ENCODE peak calls at places on chromosomes 13 and 19, in six cellular contexts. B is breast epithelium, E is uterus, G is mucosa of descending colon, I is fibroblast of lung, O is kidney epithelial cell. L is an unnamed sample.
A peak's percentile ranks its signal among the peaks of the same experiment; 100 is the strongest.

GRCh38 chr19:29478578-29479565 is 46.9 kb upstream of the VSTM2B start:
- DNase-seq in B (no peak), E (no peak), G (peak; percentile 31), I (no peak), O (no peak), L (no peak)

GRCh38 chr19:35207391-35207871 is 21.1 kb downstream of the FAM187B start:
- DNase-seq in B (no peak), E (no peak), G (no peak), I (no peak), O (no peak), L (no peak)

GRCh38 chr13:67070306-67070705 is 159.8 kb downstream of the PCDH9 start:
- DNase-seq in B (no peak), E (no peak), G (no peak), I (no peak), O (no peak), L (no peak)

GRCh38 chr19:42495663-42496062 is 32.6 kb downstream of the CEACAM1 start:
- DNase-seq in B (no peak), E (no peak), G (no peak), I (no peak), O (no peak), L (no peak)

GRCh38 chr13:23212621-23213020 is 31.8 kb downstream of the SGCG start:
- DNase-seq in B (no peak), E (no peak), G (no peak), I (peak; percentile 27), O (no peak), L (no peak)

GRCh38 chr19:19627716-19628498 is at the start of gene LPAR2:
- DNase-seq in B (peak; percentile 66), E (no peak), G (peak; percentile 87), I (no peak), O (no peak), L (no peak)

GRCh38 chr13:33087091-33087490 is 70.9 kb downstream of the KL start:
- DNase-seq in B (no peak), E (no peak), G (no peak), I (peak; percentile 15), O (no peak), L (no peak)

GRCh38 chr13:75485286-75486062 is 3.5 kb upstream of the TBC1D4 start:
- DNase-seq in B (no peak), E (no peak), G (no peak), I (no peak), O (no peak), L (no peak)

GRCh38 chr19:48108997-48109782 is 1.4 kb downstream of the PLA2G4C start:
- DNase-seq in B (no peak), E (no peak), G (no peak), I (no peak), O (no peak), L (no peak)

GRCh38 chr13:20353973-20354372 is 121.9 kb upstream of the GJB6 start:
- DNase-seq in B (no peak), E (no peak), G (no peak), I (peak; percentile 58), O (no peak), L (no peak)

GRCh38 chr13:95457294-95457693 is 95.2 kb upstream of the CLDN10 start:
- DNase-seq in B (no peak), E (no peak), G (no peak), I (no peak), O (no peak), L (no peak)

GRCh38 chr19:33879818-33880575 is 83.3 kb downstream of the KCTD15 start:
- DNase-seq in B (peak; percentile 51), E (no peak), G (no peak), I (no peak), O (no peak), L (no peak)

GRCh38 chr19:6023085-6023682 is 45.2 kb upstream of the RANBP3 start:
- DNase-seq in B (no peak), E (no peak), G (peak; percentile 24), I (peak; percentile 33), O (peak; percentile 35), L (no peak)

GRCh38 chr13:20001351-20001750 is 42.8 kb downstream of the ZMYM2 start:
- DNase-seq in B (no peak), E (no peak), G (no peak), I (peak; percentile 29), O (no peak), L (no peak)

GRCh38 chr13:19185865-19186645 is 4.4 kb upstream of the TUBA3C start:
- DNase-seq in B (no peak), E (no peak), G (no peak), I (no peak), O (no peak), L (no peak)

GRCh38 chr19:31392514-31392913 is 43.3 kb upstream of the TSHZ3 start:
- DNase-seq in B (no peak), E (no peak), G (no peak), I (peak; percentile 66), O (no peak), L (no peak)

GRCh38 chr19:56290104-56290503 is 17.6 kb downstream of the EDDM13 start:
- DNase-seq in B (no peak), E (no peak), G (no peak), I (no peak), O (no peak), L (no peak)

GRCh38 chr13:31476266-31476665 is 263.1 kb upstream of the RXFP2 start:
- DNase-seq in B (no peak), E (no peak), G (no peak), I (peak; percentile 79), O (no peak), L (no peak)

GRCh38 chr19:28341810-28342350 is 871.1 kb downstream of the UQCRFS1 start:
- DNase-seq in B (no peak), E (no peak), G (no peak), I (no peak), O (no peak), L (no peak)

GRCh38 chr19:42250249-42250665 is 4.7 kb downstream of the ERF start:
- DNase-seq in B (no peak), E (peak; percentile 24), G (no peak), I (no peak), O (no peak), L (no peak)

GRCh38 chr19:6225232-6225635 is 54.5 kb downstream of the MLLT1 start:
- DNase-seq in B (no peak), E (no peak), G (peak; percentile 37), I (no peak), O (no peak), L (no peak)

GRCh38 chr13:42364613-42365000 is 92.7 kb downstream of the AKAP11 start:
- DNase-seq in B (no peak), E (no peak), G (no peak), I (no peak), O (no peak), L (no peak)

GRCh38 chr19:17842663-17843313 is 5.0 kb downstream of the JAK3 start:
- DNase-seq in B (no peak), E (no peak), G (no peak), I (no peak), O (no peak), L (no peak)

GRCh38 chr13:51262501-51263211 is 40.5 kb downstream of the FAM124A start:
- DNase-seq in B (no peak), E (no peak), G (no peak), I (no peak), O (no peak), L (no peak)
- TF ChIP-seq CTCF in B (no peak), E (no peak), G (no peak), I (no peak), O (no peak), L (no peak)

DNA sequence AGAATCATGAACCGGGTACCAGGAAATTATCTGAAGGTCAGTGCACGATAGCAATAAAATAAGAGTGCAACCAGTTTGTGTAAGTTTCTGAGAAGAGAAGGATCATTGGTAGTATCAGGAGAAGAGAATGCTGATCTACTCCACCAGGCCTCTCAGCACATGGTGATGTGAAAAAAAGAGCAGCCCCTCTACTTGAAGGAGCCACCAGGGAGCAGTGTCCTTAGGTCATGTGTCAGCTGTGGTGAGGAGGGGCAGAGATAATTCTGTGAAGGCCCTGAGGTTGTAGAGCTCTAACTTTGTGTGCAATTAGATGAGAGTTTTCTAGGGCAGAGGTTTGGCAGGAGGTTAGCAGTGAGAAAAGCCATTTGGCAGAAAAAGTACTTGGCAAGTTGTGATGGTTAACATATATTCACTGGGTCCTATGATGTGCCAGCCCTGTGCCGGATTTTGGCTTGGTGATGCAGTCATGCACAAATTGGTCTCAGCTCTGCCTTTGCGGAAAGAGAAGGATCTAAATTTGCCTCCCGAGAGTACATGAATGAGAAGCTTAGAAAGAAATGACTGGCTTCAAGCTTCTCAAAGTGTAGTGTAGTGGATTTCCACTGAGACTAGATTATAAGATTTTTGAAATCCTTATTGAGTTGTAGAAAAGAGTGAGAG is 19.2 kb upstream of the ZC3H13 start:
- DNase-seq in B (no peak), E (no peak), G (no peak), I (no peak), O (no peak), L (no peak)
- TF ChIP-seq CTCF in B (no peak), E (no peak), G (no peak), I (no peak), O (no peak), L (no peak)

GRCh38 chr13:81929988-81930387 is 1589.1 kb upstream of the SPRY2 start:
- DNase-seq in B (no peak), E (no peak), G (no peak), I (peak; percentile 14), O (peak; percentile 9), L (no peak)
- TF ChIP-seq CTCF in B (no peak), E (no peak), G (no peak), I (no peak), O (peak; percentile 63), L (no peak)

GRCh38 chr19:51339687-51340656 is 2.0 kb downstream of the VSIG10L start:
- DNase-seq in B (peak; percentile 99), E (peak; percentile 100), G (peak; percentile 99), I (peak; percentile 96), O (peak; percentile 83), L (no peak)
- TF ChIP-seq CTCF in B (no peak), E (peak; percentile 78), G (no peak), I (no peak), O (no peak), L (no peak)

GRCh38 chr19:2663920-2664571 is 38.4 kb downstream of the GNG7 start:
- DNase-seq in B (no peak), E (no peak), G (peak; percentile 76), I (no peak), O (no peak), L (no peak)
- TF ChIP-seq CTCF in B (no peak), E (no peak), G (no peak), I (no peak), O (no peak), L (no peak)